ENCODE peak calls at places on chromosomes 13 and 19, in five cellular contexts. D is left lung, H is astrocyte of the cerebellum, P is cardiac muscle cell, J is hepatocyte. X is an unnamed sample.

GRCh38 chr13:32314968-32315254 is 252 bp downstream of the ZAR1L start:
- DNase-seq in D (no peak), H (peak), P (peak), J (peak), X (peak)

GRCh38 chr13:49357694-49358093 is 86.2 kb downstream of the CAB39L start:
- DNase-seq in D (no peak), H (no peak), P (no peak), J (no peak), X (no peak)

GRCh38 chr13:29483211-29483610 is 112.3 kb downstream of the SLC7A1 start:
- DNase-seq in D (no peak), H (no peak), P (no peak), J (no peak), X (no peak)

GRCh38 chr19:53537523-53538377 is at the start of gene ZNF331:
- DNase-seq in D (peak), H (no peak), P (peak), J (peak), X (peak)

GRCh38 chr13:37540228-37540627 is 58.3 kb downstream of the POSTN start:
- DNase-seq in D (no peak), H (peak), P (no peak), J (no peak), X (no peak)

GRCh38 chr13:112117258-112117954 is 50.5 kb downstream of the SOX1 start:
- DNase-seq in D (no peak), H (no peak), P (no peak), J (no peak), X (no peak)

GRCh38 chr13:108859202-108860012 is 230.0 kb downstream of the MYO16 start:
- DNase-seq in D (no peak), H (peak), P (peak), J (peak), X (no peak)

GRCh38 chr19:45577111-45577905 is 7.3 kb downstream of the OPA3 start:
- DNase-seq in D (no peak), H (peak), P (no peak), J (peak), X (no peak)

GRCh38 chr13:85266771-85267170 is 532.4 kb downstream of the SLITRK6 start:
- DNase-seq in D (no peak), H (no peak), P (no peak), J (no peak), X (no peak)

GRCh38 chr13:97495678-97496077 is 61.7 kb downstream of the RAP2A start:
- DNase-seq in D (no peak), H (no peak), P (no peak), J (no peak), X (no peak)

GRCh38 chr13:34300559-34300958 is 482.6 kb downstream of the RFC3 start:
- DNase-seq in D (no peak), H (no peak), P (no peak), J (peak), X (no peak)

GRCh38 chr13:52784591-52785340 is 45.1 kb upstream of the CNMD start:
- DNase-seq in D (no peak), H (no peak), P (no peak), J (no peak), X (no peak)

GRCh38 chr19:35085947-35086346 is 29.7 kb upstream of the FXYD3 start:
- DNase-seq in D (no peak), H (no peak), P (no peak), J (no peak), X (no peak)

GRCh38 chr19:57241181-57241580 is 749 bp downstream of the ZNF805 start:
- DNase-seq in D (no peak), H (no peak), P (peak), J (peak), X (no peak)

GRCh38 chr19:42546831-42547500 is 18.7 kb upstream of the CEACAM1 start:
- DNase-seq in D (no peak), H (no peak), P (no peak), J (no peak), X (no peak)

GRCh38 chr19:46756544-46756888 is 10.3 kb upstream of the STRN4 start:
- DNase-seq in D (no peak), H (no peak), P (no peak), J (no peak), X (no peak)
- H3K4me3 ChIP-seq in D (no peak), H (no peak), P (no peak), J (no peak), X (no peak)

GRCh38 chr19:3867971-3868769 is 668 bp downstream of the ZFR2 start:
- DNase-seq in D (no peak), H (no peak), P (no peak), J (no peak), X (no peak)
- H3K4me3 ChIP-seq in D (no peak), H (no peak), P (peak), J (no peak), X (no peak)

DNA sequence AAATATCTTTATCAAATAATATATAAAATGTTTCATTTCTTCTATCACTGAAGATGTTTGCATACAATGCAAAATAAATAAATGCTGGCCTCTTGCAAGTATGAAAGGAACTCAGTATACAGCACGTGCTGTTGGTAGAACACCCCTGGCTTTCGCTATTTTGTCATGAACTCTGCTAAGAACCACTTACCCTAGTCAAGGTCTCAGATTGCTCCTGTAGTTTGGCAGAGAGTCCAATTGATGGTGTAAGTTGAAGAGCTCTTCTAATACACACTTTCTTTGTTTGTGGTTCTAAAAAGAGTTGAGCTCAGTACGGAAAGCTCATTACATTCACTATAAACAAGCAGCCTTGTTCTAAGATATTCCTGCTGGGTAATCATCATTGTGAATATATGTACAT is 1258.9 kb downstream of the EFNB2 start:
- DNase-seq in D (no peak), H (no peak), P (peak), J (no peak), X (no peak)
- H3K4me3 ChIP-seq in D (no peak), H (no peak), P (no peak), J (no peak), X (no peak)

GRCh38 chr19:14728595-14728994 is 38.7 kb downstream of the ZNF333 start:
- DNase-seq in D (no peak), H (no peak), P (no peak), J (no peak), X (no peak)

GRCh38 chr19:14732510-14732909 is 42.7 kb downstream of the ZNF333 start:
- DNase-seq in D (no peak), H (no peak), P (no peak), J (no peak), X (no peak)

GRCh38 chr19:14735915-14736314 is 42.4 kb downstream of the ADGRE2 start:
- DNase-seq in D (no peak), H (no peak), P (no peak), J (no peak), X (no peak)

GRCh38 chr19:14733574-14733973 is 43.7 kb downstream of the ZNF333 start:
- DNase-seq in D (no peak), H (no peak), P (no peak), J (no peak), X (no peak)

GRCh38 chr19:14731200-14731599 is 41.4 kb downstream of the ZNF333 start:
- DNase-seq in D (no peak), H (no peak), P (no peak), J (no peak), X (no peak)
- H3K4me3 ChIP-seq in D (no peak), H (no peak), P (no peak), J (no peak), X (no peak)

X was measured in CD8-positive, alpha-beta T cell.